ENCODE peak calls at places on chromosomes 4 and X, in four cellular contexts. Q is IMR-90, E is lower lobe of right lung, K is GM20000. N is an unnamed sample.

GRCh38 chr4:183348706-183349659 is 26.8 kb upstream of the CLDN24 start:
- DNase-seq in Q (peak), E (no peak), K (no peak), N (no peak)

GRCh38 chrX:13008851-13009250 is 33.9 kb downstream of the TMSB4X start:
- DNase-seq in Q (no peak), E (no peak), K (no peak), N (no peak)

GRCh38 chr4:102586002-102586643 is 85.0 kb downstream of the NFKB1 start:
- DNase-seq in Q (no peak), E (no peak), K (peak), N (no peak)

GRCh38 chr4:149549911-149550310 is 265.7 kb downstream of the IQCM start:
- DNase-seq in Q (no peak), E (no peak), K (no peak), N (peak)

GRCh38 chr4:21954406-21954805 is 5.8 kb upstream of the KCNIP4 start:
- DNase-seq in Q (no peak), E (no peak), K (no peak), N (no peak)

GRCh38 chr4:131459430-131460101 is 1689.5 kb upstream of the PCDH10 start:
- DNase-seq in Q (no peak), E (no peak), K (no peak), N (no peak)

GRCh38 chrX:80810365-80810978 is 795 bp upstream of the BRWD3 start:
- DNase-seq in Q (no peak), E (no peak), K (no peak), N (no peak)

GRCh38 chr4:176432811-176433540 is 113.2 kb downstream of the SPCS3 start:
- DNase-seq in Q (no peak), E (no peak), K (no peak), N (no peak)

GRCh38 chr4:159446266-159446976 is 343.5 kb downstream of the RAPGEF2 start:
- DNase-seq in Q (peak), E (no peak), K (peak), N (peak)

GRCh38 chrX:22575161-22575845 is 302.6 kb downstream of the CBLL2 start:
- DNase-seq in Q (peak), E (no peak), K (no peak), N (no peak)

GRCh38 chr4:154732669-154733068 is 11.1 kb upstream of the LRAT start:
- DNase-seq in Q (no peak), E (no peak), K (no peak), N (no peak)

GRCh38 chr4:6938237-6938636 is 28.6 kb downstream of the TBC1D14 start:
- DNase-seq in Q (no peak), E (peak), K (no peak), N (no peak)

DNA sequence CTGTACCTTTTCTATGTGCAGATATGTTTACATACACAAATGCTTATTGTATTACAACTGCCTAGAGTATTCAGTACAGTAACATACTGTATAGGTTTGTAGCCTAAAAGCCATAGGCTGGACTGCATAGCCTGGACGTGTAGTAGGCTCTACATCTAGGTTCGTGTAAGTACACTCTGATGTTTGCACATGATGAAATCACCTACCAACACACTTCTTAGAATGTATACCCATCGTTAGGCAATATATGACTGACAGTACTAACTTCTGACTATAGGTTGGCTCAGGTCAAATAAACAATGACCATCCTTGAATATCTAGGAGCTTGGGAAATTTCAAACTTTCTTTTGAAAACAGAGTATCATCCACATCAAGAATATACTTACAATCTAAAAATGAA is 139.0 kb downstream of the CORIN start:
- DNase-seq in Q (no peak), E (no peak), K (no peak), N (no peak)
- TF ChIP-seq CTCF in Q (no peak), E (no peak), K (no peak), N (no peak)

DNA sequence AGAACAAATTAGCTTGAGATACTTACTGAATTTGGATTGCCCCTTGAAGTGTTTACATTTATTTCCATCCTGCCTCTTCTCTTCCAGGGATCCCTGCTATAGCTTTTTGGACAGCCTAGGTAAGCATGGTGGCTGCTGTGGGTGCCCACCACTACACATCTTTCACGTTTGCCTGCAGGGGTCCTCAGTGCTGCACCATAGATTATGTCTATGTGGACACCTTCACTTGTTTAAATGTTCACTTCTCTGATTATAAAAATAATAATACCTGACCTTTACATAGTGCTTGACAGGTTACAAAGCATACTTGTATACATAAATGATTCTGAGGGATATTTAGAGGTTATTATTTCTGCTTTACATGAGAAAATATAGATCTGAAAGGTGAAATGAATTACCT is 67.9 kb upstream of the SLC4A4 start:
- DNase-seq in Q (peak), E (no peak), K (no peak), N (peak)
- TF ChIP-seq CTCF in Q (peak), E (peak), K (peak), N (peak)

GRCh38 chr4:83387922-83388676 is 53.5 kb upstream of the HPSE start:
- DNase-seq in Q (no peak), E (no peak), K (no peak), N (no peak)

GRCh38 chr4:83390965-83391364 is 56.3 kb upstream of the HPSE start:
- DNase-seq in Q (no peak), E (no peak), K (no peak), N (peak)

GRCh38 chr4:83389756-83390505 is 55.3 kb upstream of the HPSE start:
- DNase-seq in Q (no peak), E (no peak), K (no peak), N (no peak)

GRCh38 chr4:83389037-83389755 is 54.5 kb upstream of the HPSE start:
- DNase-seq in Q (no peak), E (no peak), K (no peak), N (no peak)

GRCh38 chr4:83386931-83387897 is 52.6 kb upstream of the HPSE start:
- DNase-seq in Q (no peak), E (no peak), K (no peak), N (no peak)
- TF ChIP-seq CTCF in Q (no peak), E (no peak), K (no peak), N (no peak)

GRCh38 chr4:28073860-28074555 is 1213.4 kb downstream of the STIM2 start:
- DNase-seq in Q (no peak), E (no peak), K (no peak), N (no peak)
- TF ChIP-seq CTCF in Q (peak), E (no peak), K (no peak), N (peak)

GRCh38 chrX:115229337-115229991 is 4.4 kb downstream of the LRCH2 start:
- DNase-seq in Q (no peak), E (no peak), K (no peak), N (no peak)

GRCh38 chrX:115226929-115227328 is 7.0 kb downstream of the LRCH2 start:
- DNase-seq in Q (peak), E (no peak), K (no peak), N (no peak)
- TF ChIP-seq CTCF in Q (peak), E (peak), K (no peak), N (no peak)

DNA sequence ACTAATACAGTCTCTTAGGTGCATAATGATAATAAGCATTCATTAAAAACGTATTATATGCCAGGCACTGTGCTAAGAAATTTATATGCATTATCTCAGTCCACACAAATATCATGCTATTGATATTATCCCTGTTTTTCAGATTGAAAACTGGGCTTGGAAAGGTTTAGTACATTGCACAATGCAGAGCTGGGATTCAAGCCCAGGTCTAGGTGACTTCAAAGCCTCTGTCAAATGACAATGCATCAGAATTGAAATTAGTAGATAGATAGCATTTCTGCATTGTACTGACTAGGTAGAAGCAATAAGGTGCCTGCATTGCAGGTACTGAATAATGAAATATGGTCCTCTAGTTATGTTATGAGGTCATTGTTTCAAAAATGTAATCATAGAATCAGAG is 18.2 kb upstream of the SCOC start:
- DNase-seq in Q (no peak), E (no peak), K (no peak), N (no peak)
- TF ChIP-seq CTCF in Q (no peak), E (no peak), K (no peak), N (no peak)

DNA sequence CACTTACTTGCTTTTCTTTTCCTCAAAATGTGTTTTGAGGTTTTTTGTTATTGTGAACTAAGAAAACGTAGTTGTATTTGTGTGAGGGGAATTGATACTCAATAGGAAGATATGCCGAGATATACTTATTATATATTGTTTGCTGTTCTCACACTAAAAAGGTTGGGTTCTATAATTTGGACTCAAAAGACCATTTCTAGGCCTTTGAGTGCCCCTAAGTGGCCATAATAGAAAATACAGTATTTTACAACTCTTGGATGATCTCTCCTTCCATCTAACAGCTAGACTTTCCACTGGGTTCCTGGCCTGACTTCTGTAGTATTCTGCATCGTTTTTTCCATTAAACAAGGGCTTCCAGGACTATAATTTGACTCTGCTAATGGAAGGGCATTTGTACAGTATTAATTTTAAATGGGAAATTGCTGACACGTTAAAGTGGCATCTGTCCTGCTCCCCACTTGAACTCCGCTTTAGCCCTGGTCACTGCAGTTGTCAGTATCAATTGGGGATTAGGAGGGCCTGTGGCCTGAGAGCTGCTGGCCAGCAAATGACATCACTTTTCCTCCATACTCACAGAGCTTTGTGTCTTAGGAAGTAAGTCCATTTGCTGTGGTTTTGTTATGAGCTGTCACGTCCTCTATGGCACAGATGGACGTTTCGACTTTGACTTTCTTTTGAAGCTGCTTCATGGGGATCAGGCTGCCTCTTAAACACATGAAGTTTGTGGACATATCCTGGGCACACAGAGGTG is 176.9 kb downstream of the SLIT2 start:
- DNase-seq in Q (peak), E (no peak), K (no peak), N (no peak)
- TF ChIP-seq CTCF in Q (peak), E (no peak), K (no peak), N (peak)

DNA sequence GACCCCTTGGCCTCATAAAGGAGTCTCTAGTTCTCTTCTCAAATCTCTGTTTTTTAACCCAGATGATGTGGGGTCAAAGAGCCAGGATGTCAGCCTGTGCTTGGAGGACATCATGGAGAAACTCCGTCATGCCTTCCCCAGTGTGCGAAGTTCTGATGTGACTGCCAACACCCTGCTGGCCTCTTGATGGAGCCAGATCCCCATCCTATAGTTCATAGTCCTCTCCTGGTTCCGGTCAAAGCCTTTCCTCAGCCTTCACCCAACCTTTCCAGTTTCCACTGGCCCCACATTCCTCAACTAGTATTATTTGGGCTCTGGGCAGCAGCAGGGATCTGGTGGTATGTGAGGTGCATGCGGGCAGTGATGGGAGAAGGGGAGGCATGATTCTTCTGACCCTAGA is 30.7 kb downstream of the TAF7L start:
- DNase-seq in Q (no peak), E (no peak), K (peak), N (no peak)
- TF ChIP-seq CTCF in Q (no peak), E (no peak), K (no peak), N (no peak)

DNA sequence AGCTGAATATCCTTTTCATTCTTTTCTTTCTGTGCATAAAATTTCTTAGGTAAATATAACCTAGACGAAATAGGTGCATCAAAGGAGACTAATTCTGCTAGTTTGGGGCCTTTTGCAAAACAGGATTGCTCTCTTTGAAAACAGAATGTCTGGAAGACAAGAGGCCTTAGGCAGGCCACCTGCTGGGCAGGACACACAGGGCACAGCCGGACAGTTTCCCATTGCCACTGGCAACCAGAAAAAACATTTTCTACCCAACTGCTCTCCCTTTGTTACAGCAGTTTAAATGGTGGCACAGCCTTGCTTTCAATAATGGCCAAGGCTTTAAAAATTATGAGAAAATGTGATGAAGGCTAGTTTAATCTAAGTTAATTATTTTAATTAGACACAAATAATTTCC is 600.5 kb downstream of the SPRY1 start:
- DNase-seq in Q (no peak), E (no peak), K (no peak), N (peak)
- TF ChIP-seq CTCF in Q (no peak), E (no peak), K (no peak), N (no peak)

N was measured in glutamatergic neuron.